ENCODE peak calls at places on chromosomes 13 and 19, in five cellular contexts. T, R, J, Z and A are unnamed samples.

GRCh38 chr13:100497394-100497793 is 91.2 kb downstream of the GGACT start:
- DNase-seq in T (no peak), R (peak), J (no peak), Z (no peak), A (no peak)

GRCh38 chr19:2969104-2969504 is 8.3 kb upstream of the TLE6 start:
- DNase-seq in T (no peak), R (no peak), J (no peak), Z (no peak), A (no peak)

GRCh38 chr13:110187501-110188161 is 119.3 kb downstream of the COL4A1 start:
- DNase-seq in T (peak), R (peak), J (no peak), Z (no peak), A (peak)

GRCh38 chr13:23822252-23822824 is 66.9 kb downstream of the MIPEP start:
- DNase-seq in T (no peak), R (no peak), J (no peak), Z (no peak), A (no peak)

GRCh38 chr19:5152013-5152763 is 183.3 kb downstream of the KDM4B start:
- DNase-seq in T (no peak), R (no peak), J (no peak), Z (no peak), A (no peak)

GRCh38 chr19:1410789-1411188 is 3.4 kb downstream of the DAZAP1 start:
- DNase-seq in T (no peak), R (no peak), J (no peak), Z (no peak), A (no peak)

GRCh38 chr19:5466072-5466471 is 10.9 kb downstream of the ZNRF4 start:
- DNase-seq in T (no peak), R (no peak), J (no peak), Z (no peak), A (no peak)

GRCh38 chr13:84962141-84962750 is 837.0 kb downstream of the SLITRK6 start:
- DNase-seq in T (no peak), R (no peak), J (no peak), Z (no peak), A (no peak)

GRCh38 chr13:23752111-23753001 is 136.8 kb downstream of the MIPEP start:
- DNase-seq in T (no peak), R (no peak), J (no peak), Z (no peak), A (no peak)

GRCh38 chr13:111384441-111385181 is 64.2 kb downstream of the TEX29 start:
- DNase-seq in T (no peak), R (no peak), J (no peak), Z (no peak), A (no peak)

GRCh38 chr13:113064534-113065405 is 40.8 kb upstream of the F7 start:
- DNase-seq in T (peak), R (peak), J (no peak), Z (no peak), A (peak)

GRCh38 chr13:67642638-67643037 is 412.5 kb upstream of the PCDH9 start:
- DNase-seq in T (no peak), R (no peak), J (no peak), Z (no peak), A (no peak)

GRCh38 chr13:89686171-89686570 is 1661.3 kb upstream of the MIR17HG start:
- DNase-seq in T (no peak), R (no peak), J (no peak), Z (no peak), A (no peak)

GRCh38 chr19:13790354-13790753 is 4.9 kb upstream of the ZSWIM4 start:
- DNase-seq in T (no peak), R (peak), J (no peak), Z (no peak), A (no peak)

GRCh38 chr19:35168261-35168660 is 13.7 kb downstream of the FXYD5 start:
- DNase-seq in T (peak), R (no peak), J (no peak), Z (no peak), A (peak)

GRCh38 chr19:7914099-7914498 is 531 bp upstream of the TGFBR3L start:
- DNase-seq in T (no peak), R (no peak), J (no peak), Z (no peak), A (no peak)

GRCh38 chr13:91817250-91817649 is 418.8 kb downstream of the GPC5 start:
- DNase-seq in T (no peak), R (peak), J (no peak), Z (no peak), A (peak)

GRCh38 chr19:45990113-45990728 is 5.0 kb upstream of the CCDC61 start:
- DNase-seq in T (no peak), R (no peak), J (no peak), Z (no peak), A (no peak)

GRCh38 chr19:28168557-28168956 is 1044.4 kb downstream of the UQCRFS1 start:
- DNase-seq in T (no peak), R (no peak), J (no peak), Z (no peak), A (no peak)

GRCh38 chr13:33483471-33483870 is 197.9 kb upstream of the STARD13 start:
- DNase-seq in T (peak), R (no peak), J (no peak), Z (no peak), A (peak)

GRCh38 chr19:27793128-27793643 is 1419.8 kb downstream of the UQCRFS1 start:
- DNase-seq in T (peak), R (peak), J (peak), Z (peak), A (peak)

GRCh38 chr13:28138756-28139470 is 568 bp downstream of the PAN3 start:
- DNase-seq in T (peak), R (peak), J (peak), Z (peak), A (peak)

GRCh38 chr13:112686987-112687386 is 2.9 kb upstream of the ATP11A start:
- DNase-seq in T (no peak), R (no peak), J (peak), Z (no peak), A (no peak)

GRCh38 chr13:39596685-39597084 is 6.3 kb downstream of the LHFPL6 start:
- DNase-seq in T (no peak), R (no peak), J (no peak), Z (no peak), A (no peak)

GRCh38 chr19:2033825-2034159 is 17.3 kb downstream of the MKNK2 start:
- DNase-seq in T (no peak), R (no peak), J (peak), Z (no peak), A (no peak)

GRCh38 chr13:49620170-49620621 is 8.1 kb upstream of the ARL11 start:
- DNase-seq in T (no peak), R (no peak), J (no peak), Z (no peak), A (no peak)

GRCh38 chr19:2976609-2977000 is 759 bp upstream of the TLE6 start:
- DNase-seq in T (no peak), R (no peak), J (no peak), Z (no peak), A (no peak)

GRCh38 chr19:35938282-35939224 is 2.4 kb downstream of the LRFN3 start:
- DNase-seq in T (no peak), R (no peak), J (no peak), Z (no peak), A (no peak)

GRCh38 chr19:54253331-54254194 is 3.5 kb downstream of the LILRB5 start:
- DNase-seq in T (no peak), R (no peak), J (no peak), Z (no peak), A (no peak)

GRCh38 chr13:30581582-30581981 is 36.1 kb upstream of the USPL1 start:
- DNase-seq in T (peak), R (no peak), J (no peak), Z (no peak), A (no peak)

GRCh38 chr19:51258165-51258564 is 7.3 kb downstream of the SIGLECL1 start:
- DNase-seq in T (no peak), R (no peak), J (no peak), Z (no peak), A (no peak)

GRCh38 chr19:36128392-36128736 is 11.5 kb upstream of the CAPNS1 start:
- DNase-seq in T (no peak), R (no peak), J (peak), Z (no peak), A (no peak)

GRCh38 chr19:13887039-13887438 is 10.1 kb downstream of the NANOS3 start:
- DNase-seq in T (no peak), R (no peak), J (no peak), Z (no peak), A (peak)

GRCh38 chr13:90103099-90103784 is 1244.2 kb upstream of the MIR17HG start:
- DNase-seq in T (no peak), R (no peak), J (no peak), Z (no peak), A (no peak)

GRCh38 chr13:57862879-57863278 is 231.3 kb downstream of the PCDH17 start:
- DNase-seq in T (no peak), R (no peak), J (no peak), Z (no peak), A (no peak)

GRCh38 chr19:52942371-52943133 is 19.3 kb upstream of the ZNF888 start:
- DNase-seq in T (peak), R (peak), J (peak), Z (peak), A (peak)

GRCh38 chr13:50810998-50811397 is 32.5 kb downstream of the DLEU7 start:
- DNase-seq in T (no peak), R (no peak), J (no peak), Z (no peak), A (no peak)

GRCh38 chr13:79481685-79482052 is 714 bp downstream of the NDFIP2 start:
- DNase-seq in T (peak), R (no peak), J (no peak), Z (no peak), A (peak)